ENCODE peak calls at places on chromosomes 4 and X, in eight cellular contexts. G is stromal cell of bone marrow; Z is fibroblast of lung; V is IMR-90; C is right cardiac atrium; E is stimulated activated CD8-positive, alpha-beta memory T cell treated with anti-CD3 and anti-CD28 coated beads, Interleukin-12 subunit alpha, Interleukin-12 subunit beta, amount 100 ng/mL, for 4 hours; X is right atrium auricular region; I is trophoblast cell. R is an unnamed sample.

GRCh38 chr4:139403457-139403856 is 50.5 kb upstream of the RAB33B start:
- DNase-seq in G (no peak), Z (no peak), V (no peak), C (no peak), E (no peak), X (no peak), I (no peak), R (no peak)

GRCh38 chr4:180203349-180203748 is 2039.9 kb upstream of the TENM3 start:
- DNase-seq in G (no peak), Z (no peak), V (no peak), C (no peak), E (no peak), X (no peak), I (no peak), R (no peak)

GRCh38 chr4:142297313-142297712 is 548.8 kb downstream of the INPP4B start:
- DNase-seq in G (no peak), Z (no peak), V (no peak), C (no peak), E (no peak), X (no peak), I (no peak), R (no peak)

GRCh38 chr4:185283723-185284122 is 74.3 kb downstream of the SNX25 start:
- DNase-seq in G (no peak), Z (peak), V (peak), C (no peak), E (no peak), X (no peak), I (no peak), R (peak)

GRCh38 chr4:105075045-105075444 is 71.6 kb upstream of the TET2 start:
- DNase-seq in G (no peak), Z (no peak), V (no peak), C (no peak), E (no peak), X (no peak), I (no peak), R (no peak)

GRCh38 chrX:119605739-119606507 is at the start of gene NKRF:
- DNase-seq in G (peak), Z (no peak), V (peak), C (peak), E (peak), X (peak), I (peak), R (no peak)

GRCh38 chrX:68843992-68844391 is 15.2 kb downstream of the EFNB1 start:
- DNase-seq in G (no peak), Z (no peak), V (no peak), C (no peak), E (no peak), X (no peak), I (no peak), R (no peak)

GRCh38 chrX:153554519-153555167 is 37.2 kb downstream of the ATP2B3 start:
- DNase-seq in G (peak), Z (peak), V (peak), C (peak), E (peak), X (peak), I (peak), R (peak)

GRCh38 chr4:76148142-76148849 is at the start of gene NUP54:
- DNase-seq in G (peak), Z (peak), V (peak), C (peak), E (peak), X (peak), I (peak), R (peak)

GRCh38 chr4:123876122-123876521 is 479.5 kb downstream of the SPRY1 start:
- DNase-seq in G (no peak), Z (no peak), V (no peak), C (no peak), E (no peak), X (no peak), I (no peak), R (no peak)

GRCh38 chrX:24646745-24647182 is 383 bp downstream of the PCYT1B start:
- DNase-seq in G (no peak), Z (peak), V (no peak), C (no peak), E (no peak), X (no peak), I (no peak), R (peak)

GRCh38 chrX:64204701-64205440 is 637 bp downstream of the AMER1 start:
- DNase-seq in G (peak), Z (peak), V (peak), C (peak), E (no peak), X (no peak), I (no peak), R (peak)

GRCh38 chr4:81606796-81607550 is 135.3 kb upstream of the RASGEF1B start:
- DNase-seq in G (peak), Z (peak), V (no peak), C (peak), E (no peak), X (peak), I (no peak), R (no peak)

GRCh38 chrX:110569506-110569905 is 210.9 kb downstream of the RTL9 start:
- DNase-seq in G (peak), Z (no peak), V (no peak), C (no peak), E (no peak), X (no peak), I (no peak), R (peak)

GRCh38 chrX:39327255-39327654 is 526.0 kb downstream of the MID1IP1 start:
- DNase-seq in G (no peak), Z (no peak), V (no peak), C (no peak), E (no peak), X (no peak), I (no peak), R (no peak)

GRCh38 chrX:19585370-19586082 is 70.2 kb upstream of the MAP3K15 start:
- DNase-seq in G (no peak), Z (no peak), V (no peak), C (no peak), E (no peak), X (no peak), I (peak), R (no peak)

R was measured in fibroblast of villous mesenchyme.